ENCODE peak calls at places on chromosome 19, in seven cellular contexts. B is brain microvascular endothelial cell, P is cardiac fibroblast, R is epithelial cell of esophagus, I is Peyer's patch, N is AG04450, H is K562. Z is an unnamed sample.

GRCh38 chr19:30445385-30445784 is 73.2 kb downstream of the ZNF536 start:
- DNase-seq in P (no peak), H (no peak), N (no peak), R (no peak), I (no peak), B (no peak), Z (no peak)

GRCh38 chr19:51687791-51688664 is 5.1 kb upstream of the SPACA6 start:
- DNase-seq in N (no peak), H (peak; percentile 47), B (peak; percentile 48), I (no peak), P (peak; percentile 79), R (peak; percentile 42), Z (peak; percentile 55)

GRCh38 chr19:51793994-51794393 is 963 bp upstream of the FPR3 start:
- DNase-seq in B (no peak), R (no peak), P (no peak), I (no peak), H (no peak), N (no peak), Z (no peak)

GRCh38 chr19:45508681-45508930 is 1.3 kb downstream of the VASP start:
- DNase-seq in R (no peak), H (no peak), N (no peak), I (no peak), B (no peak), P (peak; percentile 33), Z (no peak)

GRCh38 chr19:44623080-44623479 is 9.7 kb downstream of the IGSF23 start:
- DNase-seq in H (no peak), R (no peak), I (no peak), N (no peak), B (peak; percentile 39), P (peak; percentile 67), Z (peak; percentile 31)

GRCh38 chr19:40229484-40229883 is 3.0 kb upstream of the CCNP start:
- DNase-seq in H (no peak), B (peak; percentile 25), P (no peak), I (no peak), R (peak; percentile 42), N (no peak), Z (peak; percentile 22)

GRCh38 chr19:56309511-56310185 is 5.0 kb downstream of the ZSCAN5A start:
- DNase-seq in I (peak; percentile 32), P (peak; percentile 45), R (peak; percentile 75), H (peak; percentile 80), N (no peak), B (peak; percentile 36), Z (peak; percentile 9)

GRCh38 chr19:13983213-13983889 is 22.8 kb downstream of the RFX1 start:
- DNase-seq in I (peak; percentile 84), H (no peak), P (no peak), N (no peak), R (no peak), B (no peak), Z (no peak)

GRCh38 chr19:54465367-54466109 is 2.0 kb upstream of the LENG9 start:
- DNase-seq in B (no peak), I (no peak), P (no peak), N (no peak), H (no peak), R (no peak), Z (no peak)

GRCh38 chr19:46748325-46749109 is 2.3 kb upstream of the STRN4 start:
- DNase-seq in P (peak; percentile 79), H (peak; percentile 59), B (peak; percentile 55), N (no peak), R (peak; percentile 72), I (peak; percentile 82), Z (no peak)

GRCh38 chr19:2560369-2560768 is 84.4 kb downstream of the GADD45B start:
- DNase-seq in H (no peak), B (no peak), N (no peak), I (no peak), P (no peak), R (no peak), Z (no peak)

GRCh38 chr19:46904114-46905060 is 43.6 kb downstream of the ARHGAP35 start:
- DNase-seq in N (peak; percentile 34), I (no peak), P (peak; percentile 87), H (no peak), B (peak; percentile 77), R (no peak), Z (peak; percentile 58)

GRCh38 chr19:51715850-51716249 is 7.9 kb downstream of the HAS1 start:
- DNase-seq in R (no peak), H (no peak), N (no peak), I (no peak), P (no peak), B (no peak), Z (no peak)

GRCh38 chr19:41872775-41873647 is 4.1 kb upstream of the CD79A start:
- DNase-seq in N (no peak), B (peak; percentile 58), I (peak; percentile 87), H (no peak), P (peak; percentile 66), R (peak; percentile 89), Z (peak; percentile 64)

GRCh38 chr19:741506-742131 is 9.3 kb upstream of the MISP start:
- DNase-seq in H (peak; percentile 73), I (no peak), P (peak; percentile 33), B (no peak), N (no peak), R (no peak), Z (no peak)

GRCh38 chr19:54431255-54431838 is 16.1 kb downstream of the TTYH1 start:
- DNase-seq in H (no peak), N (no peak), I (no peak), B (peak; percentile 16), R (peak; percentile 38), P (peak; percentile 57), Z (peak; percentile 34)

GRCh38 chr19:55146648-55147218 is 2.3 kb downstream of the TNNT1 start:
- DNase-seq in P (no peak), H (peak; percentile 88), B (no peak), I (no peak), N (no peak), R (peak; percentile 32), Z (no peak)

GRCh38 chr19:15161028-15161984 is 39.5 kb downstream of the NOTCH3 start:
- DNase-seq in N (no peak), R (no peak), H (peak; percentile 53), P (peak; percentile 39), B (no peak), I (no peak), Z (no peak)

GRCh38 chr19:6286676-6287075 is 6.9 kb upstream of the MLLT1 start:
- DNase-seq in B (no peak), I (no peak), P (no peak), H (no peak), N (no peak), R (no peak), Z (no peak)

DNA sequence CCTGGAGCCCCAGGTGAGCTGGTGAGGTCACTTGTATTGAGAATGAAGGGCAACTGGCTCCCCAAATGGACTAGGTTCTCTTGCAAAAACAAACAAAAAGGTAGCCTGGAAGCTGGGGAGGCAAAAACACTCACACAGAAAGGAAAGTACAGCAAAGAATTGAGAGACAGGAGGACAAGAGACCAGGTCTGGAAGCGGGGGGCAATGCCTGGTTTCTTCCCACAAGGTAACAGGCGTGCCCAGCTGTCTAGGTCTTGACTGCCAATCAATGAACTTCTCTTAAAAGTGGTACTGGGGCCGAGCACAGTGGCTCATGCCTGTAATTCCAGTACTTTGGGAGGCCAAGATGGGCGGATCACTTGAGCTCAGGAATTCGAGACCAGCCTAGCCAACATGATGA is 356.4 kb upstream of the TSHZ3 start:
- DNase-seq in R (no peak), I (no peak), H (no peak), P (no peak), N (no peak), B (no peak), Z (no peak)
- TF ChIP-seq CTCF in R (no peak), I (no peak), H (no peak), P (no peak), N (no peak), B (no peak), Z (no peak)

GRCh38 chr19:38210458-38210987 is 13.5 kb downstream of the DPF1 start:
- DNase-seq in R (no peak), I (no peak), H (peak; percentile 67), P (peak; percentile 42), N (no peak), B (no peak), Z (peak; percentile 37)

GRCh38 chr19:38208571-38208970 is 15.5 kb downstream of the DPF1 start:
- DNase-seq in B (no peak), I (no peak), R (no peak), N (no peak), P (no peak), H (no peak), Z (no peak)

GRCh38 chr19:38207543-38207942 is 16.5 kb downstream of the DPF1 start:
- DNase-seq in R (no peak), N (no peak), H (peak; percentile 54), P (no peak), I (no peak), B (no peak), Z (no peak)

GRCh38 chr19:38209671-38210457 is 14.2 kb downstream of the DPF1 start:
- DNase-seq in I (peak; percentile 25), B (no peak), N (no peak), H (no peak), R (no peak), P (peak; percentile 51), Z (peak; percentile 35)

DNA sequence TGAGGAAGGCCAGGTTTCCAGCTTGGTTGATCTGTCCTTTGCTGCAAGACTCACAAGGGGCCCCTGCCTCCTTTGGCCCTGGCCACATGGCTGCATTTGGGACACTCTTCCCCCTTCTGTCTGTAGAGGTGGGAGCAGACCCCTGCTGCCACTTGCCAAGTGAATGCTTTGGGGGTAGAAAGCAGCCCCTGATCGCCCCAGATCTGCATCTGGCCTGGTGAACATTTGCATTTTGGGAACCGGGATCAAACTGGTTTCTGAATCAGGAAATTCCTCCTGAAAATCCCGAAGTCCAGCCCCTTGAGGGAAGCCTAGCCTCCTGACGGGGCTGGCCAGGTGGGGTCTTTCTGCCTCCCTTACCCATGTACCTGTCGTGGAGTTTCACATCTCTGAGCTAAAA is 14.9 kb downstream of the DPF1 start:
- DNase-seq in I (no peak), N (no peak), B (no peak), H (no peak), R (no peak), P (no peak), Z (no peak)
- H3K4me3 ChIP-seq in I (no peak overlapping the region), N (peak overlapping the region; percentile 39), B (no peak overlapping the region), H (no peak overlapping the region), R (no peak overlapping the region), P (no peak overlapping the region), Z (no peak overlapping the region)

GRCh38 chr19:18346091-18346490 is 5.7 kb downstream of the PGPEP1 start:
- DNase-seq in B (no peak), N (no peak), R (peak; percentile 60), H (no peak), P (no peak), I (no peak), Z (no peak)
- TF ChIP-seq CTCF in B (no peak), N (no peak), R (no peak), H (no peak), P (no peak), I (no peak), Z (no peak)

GRCh38 chr19:49071860-49072547 is 495 bp downstream of the KCNA7 start:
- DNase-seq in I (no peak), N (no peak), P (no peak), R (no peak), B (no peak), H (peak; percentile 94), Z (no peak)
- H3K4me3 ChIP-seq in I (peak overlapping the region; percentile 23), N (no peak overlapping the region), P (no peak overlapping the region), R (no peak overlapping the region), B (no peak overlapping the region), H (no peak overlapping the region), Z (no peak overlapping the region)

GRCh38 chr19:10565567-10566407 is at the start of gene KRI1:
- DNase-seq in R (peak; percentile 97), B (peak; percentile 96), N (peak; percentile 93), P (peak; percentile 99), H (peak; percentile 96), I (peak; percentile 98), Z (peak; percentile 97)
- TF ChIP-seq CTCF in R (no peak), B (no peak), N (no peak), P (no peak), H (no peak), I (peak; percentile 28), Z (peak; percentile 22)

GRCh38 chr19:7679017-7679720 is 1.5 kb upstream of the TRAPPC5 start:
- DNase-seq in H (peak; percentile 34), I (peak; percentile 83), R (peak; percentile 14), B (no peak), P (no peak), N (no peak), Z (no peak)
- H3K4me3 ChIP-seq in H (no peak overlapping the region), I (no peak overlapping the region), R (no peak overlapping the region), B (no peak overlapping the region), P (no peak overlapping the region), N (no peak overlapping the region), Z (no peak overlapping the region)